ENCODE peak calls at places on chromosomes 7 and 10, in four cellular contexts. U is epithelial cell of proximal tubule, O is right lobe of liver, R is AG04450. J is an unnamed sample.

GRCh38 chr7:128801008-128801407 is 9.2 kb downstream of the CCDC136 start:
- DNase-seq in U (no peak), R (no peak), O (no peak), J (no peak)

GRCh38 chr10:123398180-123398591 is 244.0 kb downstream of the BUB3 start:
- DNase-seq in R (no peak), U (no peak), O (no peak), J (no peak)

GRCh38 chr7:132542895-132543294 is 33.4 kb downstream of the PLXNA4 start:
- DNase-seq in O (no peak), U (no peak), R (no peak), J (no peak)

GRCh38 chr7:90579181-90579688 is 16.9 kb upstream of the CDK14 start:
- DNase-seq in O (no peak), U (no peak), R (no peak), J (peak; percentile 61)

GRCh38 chr7:92404170-92404614 is 43.1 kb upstream of the GATAD1 start:
- DNase-seq in U (no peak), O (no peak), R (no peak), J (no peak)

GRCh38 chr10:77974396-77975074 is 48.0 kb upstream of the DLG5 start:
- DNase-seq in U (no peak), O (no peak), R (peak; percentile 11), J (no peak)

GRCh38 chr7:47213276-47213675 is 368.6 kb downstream of the TNS3 start:
- DNase-seq in R (no peak), U (no peak), O (no peak), J (no peak)

GRCh38 chr7:27098493-27099223 is 2.9 kb upstream of the HOXA1 start:
- DNase-seq in R (no peak), O (no peak), U (no peak), J (no peak)

GRCh38 chr7:20438665-20439376 is 108.1 kb downstream of the ITGB8 start:
- DNase-seq in R (no peak), O (no peak), U (no peak), J (no peak)

GRCh38 chr7:51152801-51153200 is 163.8 kb downstream of the COBL start:
- DNase-seq in R (no peak), O (no peak), U (no peak), J (no peak)

GRCh38 chr7:51150193-51150592 is 166.4 kb downstream of the COBL start:
- DNase-seq in O (no peak), R (no peak), U (no peak), J (no peak)

GRCh38 chr7:51154201-51154600 is 162.4 kb downstream of the COBL start:
- DNase-seq in U (no peak), O (no peak), R (no peak), J (no peak)

GRCh38 chr7:51148216-51148615 is 168.4 kb downstream of the COBL start:
- DNase-seq in R (no peak), U (no peak), O (no peak), J (no peak)

GRCh38 chr7:51151452-51151851 is 165.2 kb downstream of the COBL start:
- DNase-seq in O (no peak), U (no peak), R (no peak), J (no peak)
- H3K4me3 ChIP-seq in O (no peak overlapping the region), U (no peak overlapping the region), R (no peak overlapping the region), J (no peak overlapping the region)

GRCh38 chr10:117965984-117966383 is 80.8 kb downstream of the RAB11FIP2 start:
- DNase-seq in R (no peak), O (no peak), U (no peak), J (no peak)

GRCh38 chr10:117969592-117969991 is 77.1 kb downstream of the RAB11FIP2 start:
- DNase-seq in O (no peak), U (no peak), R (no peak), J (no peak)

GRCh38 chr10:117970962-117971361 is 75.8 kb downstream of the RAB11FIP2 start:
- DNase-seq in O (no peak), R (no peak), U (no peak), J (no peak)

GRCh38 chr10:117967149-117967548 is 79.6 kb downstream of the RAB11FIP2 start:
- DNase-seq in R (no peak), O (no peak), U (no peak), J (no peak)

DNA sequence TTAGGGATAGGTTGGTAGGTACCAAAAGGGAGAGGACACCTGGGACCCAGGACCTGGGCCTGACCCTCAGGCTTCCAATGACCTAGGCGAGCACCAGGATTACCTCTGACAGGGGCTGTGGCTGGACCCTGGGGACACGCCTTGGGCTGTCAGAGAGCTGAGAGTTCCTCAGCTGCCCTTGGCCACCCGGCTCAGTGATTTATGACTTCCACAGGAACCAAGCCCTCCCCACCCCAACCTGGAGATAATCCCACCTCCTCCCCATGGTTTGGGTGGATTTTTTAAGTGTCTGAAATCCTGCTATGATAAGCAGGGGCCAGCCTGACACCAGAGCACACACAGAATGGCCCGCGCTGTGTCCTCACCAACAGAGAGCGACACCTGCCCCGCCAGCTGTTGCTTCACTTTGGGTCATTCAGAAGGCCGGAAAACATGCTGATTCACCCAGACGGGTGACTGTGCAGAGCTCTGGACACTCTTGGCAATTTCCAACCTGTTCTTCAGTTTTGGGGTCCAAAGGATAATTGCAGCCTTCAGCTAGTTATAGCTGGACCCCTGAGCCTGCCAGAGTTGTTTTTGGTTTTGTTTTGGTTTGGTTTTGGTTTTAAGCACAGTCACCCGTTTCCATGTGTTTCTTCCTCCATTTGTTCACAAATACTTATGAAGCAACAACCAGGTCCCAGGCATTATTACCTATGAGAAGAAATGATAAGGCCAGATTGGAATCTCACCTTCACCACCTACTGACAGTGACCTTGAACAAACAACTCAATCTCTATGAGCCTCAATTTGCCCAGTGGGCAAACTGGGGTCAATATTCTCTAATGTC is 78.2 kb downstream of the RAB11FIP2 start:
- DNase-seq in R (no peak), U (no peak), O (no peak), J (no peak)
- TF ChIP-seq CTCF in R (no peak), U (no peak), O (no peak), J (no peak)

DNA sequence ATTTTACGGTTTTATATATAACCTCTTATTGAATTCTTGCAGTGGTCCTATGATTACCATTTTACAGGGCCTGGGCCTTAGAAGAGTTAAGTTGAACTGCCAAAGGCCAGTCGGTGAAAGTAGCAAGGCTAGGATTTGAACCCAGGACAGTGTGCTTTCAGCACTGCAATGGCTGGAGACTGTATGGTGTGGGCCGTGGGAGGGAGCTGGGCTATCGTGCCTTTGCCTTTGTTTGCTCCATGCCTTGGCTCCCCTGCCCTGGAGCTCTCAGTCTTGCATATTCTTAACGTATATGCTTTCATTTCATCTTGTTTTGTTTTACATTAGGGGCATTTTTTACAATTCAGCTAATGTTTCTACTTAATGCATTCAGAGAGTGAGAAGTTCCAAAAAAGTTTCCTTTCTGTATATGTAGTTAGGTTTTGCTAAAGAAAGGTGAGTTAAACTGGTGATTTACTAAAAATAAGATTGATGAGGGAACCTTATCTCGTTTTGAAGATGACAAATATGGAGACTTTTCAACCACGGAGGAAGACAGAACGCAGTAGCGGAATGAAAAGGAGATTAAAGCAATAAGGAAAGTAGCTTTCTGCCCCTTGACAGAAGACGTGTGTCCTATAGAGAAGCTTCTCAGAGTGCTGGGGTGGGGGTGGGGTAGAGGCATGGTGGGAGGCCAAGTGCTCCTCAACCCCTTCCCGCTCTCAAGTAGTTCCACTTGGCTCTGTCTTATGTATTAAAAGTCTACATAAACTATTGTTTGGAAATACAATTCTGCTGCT is 82.5 kb downstream of the RTKN2 start:
- DNase-seq in O (no peak), R (no peak), U (no peak), J (no peak)
- H3K4me3 ChIP-seq in O (no peak overlapping the region), R (no peak overlapping the region), U (no peak overlapping the region), J (no peak overlapping the region)

GRCh38 chr7:131130324-131130723 is 197.4 kb upstream of the MKLN1 start:
- DNase-seq in U (no peak), O (no peak), R (no peak), J (no peak)
- TF ChIP-seq CTCF in U (no peak), O (no peak), R (no peak), J (no peak)

DNA sequence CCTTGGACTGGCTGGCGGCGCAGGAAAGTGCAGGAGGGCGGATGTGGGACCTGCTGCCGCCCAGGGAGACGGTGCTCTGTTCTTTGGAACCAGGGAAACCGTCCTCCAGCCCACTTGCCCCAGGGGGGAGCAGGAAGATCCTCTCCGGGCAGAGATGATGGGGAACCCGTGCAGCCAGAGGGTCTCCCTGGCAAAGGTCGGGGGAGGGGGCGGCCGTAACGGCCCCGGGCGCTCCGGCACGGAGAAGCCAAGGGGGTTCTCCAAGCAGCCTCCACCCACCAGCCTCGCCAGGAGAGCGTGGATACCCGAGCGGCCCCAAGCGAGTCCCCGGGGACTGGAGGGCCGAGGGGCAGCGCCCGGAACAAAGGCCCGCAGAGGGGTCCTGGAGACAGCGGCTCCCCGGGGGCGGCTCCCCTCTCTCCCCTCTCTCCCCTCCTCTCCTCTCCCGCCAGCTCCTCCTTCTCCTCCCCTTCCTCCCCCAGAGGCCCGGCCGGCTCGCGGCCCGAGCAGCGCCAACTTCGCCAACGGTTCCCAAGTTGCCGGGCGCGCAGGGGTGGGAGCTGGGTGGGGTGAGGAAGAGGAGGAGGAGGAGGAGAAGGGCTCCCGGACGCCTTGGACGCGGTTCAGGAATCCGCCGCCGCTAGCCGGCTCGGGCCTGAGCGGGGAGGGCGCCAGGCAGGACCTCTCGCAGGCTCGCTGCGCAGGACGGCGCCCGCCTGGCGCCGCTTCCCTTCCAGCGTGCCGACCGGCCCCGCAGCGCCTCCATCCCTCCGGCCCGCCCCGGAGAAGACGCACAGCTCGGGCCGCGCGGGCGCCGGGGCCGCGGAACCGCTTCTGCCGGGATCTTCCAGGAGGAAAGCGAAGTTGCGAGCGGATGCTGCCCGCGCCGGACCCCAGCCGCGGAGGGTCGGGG is at the start of gene CHST3:
- DNase-seq in O (peak; percentile 58), U (no peak), R (no peak), J (no peak)
- H3K4me3 ChIP-seq in O (peak within 1 kb of the TSS; percentile 51), U (peak within 1 kb of the TSS; percentile 91), R (peak within 1 kb of the TSS; percentile 90), J (peak within 1 kb of the TSS; percentile 74)